ENCODE peak calls at places on chromosomes 16 and 17, in ten cellular contexts. One of them, this sample, is unnamed.

GRCh38 chr17:75927286-75927922 is 13.4 kb downstream of the FBF1 start:
- DNase-seq in EL: no peak
- DNase-seq in stimulated activated CD4-positive, alpha-beta T cell treated with anti-CD3 and anti-CD28 coated beads, Interleukin-1b, Interleukin-23, amount 100 ng/mL, for 48 hours: no peak
- DNase-seq in mammary epithelial cell: peak; percentile 9
- DNase-seq in adrenal gland: no peak
- DNase-seq in AG09319: no peak
- DNase-seq in sigmoid colon: no peak
- DNase-seq in stimulated activated CD8-positive, alpha-beta memory T cell treated with anti-CD3 and anti-CD28 coated beads, Interleukin-4, amount 100 ng/mL, for 24 hours: no peak
- DNase-seq in activated CD4-positive, alpha-beta T cell treated with anti-CD3 and anti-CD28 coated beads, Interleukin-2, amount 50 U/mL, for 1 hour: no peak
- DNase-seq in HEK293T: peak; percentile 78
- DNase-seq in this sample: no peak

GRCh38 chr16:79097781-79098180 is 502.8 kb downstream of the MAF start:
- DNase-seq in EL: no peak
- DNase-seq in stimulated activated CD4-positive, alpha-beta T cell treated with anti-CD3 and anti-CD28 coated beads, Interleukin-1b, Interleukin-23, amount 100 ng/mL, for 48 hours: no peak
- DNase-seq in mammary epithelial cell: no peak
- DNase-seq in adrenal gland: no peak
- DNase-seq in AG09319: no peak
- DNase-seq in sigmoid colon: no peak
- DNase-seq in stimulated activated CD8-positive, alpha-beta memory T cell treated with anti-CD3 and anti-CD28 coated beads, Interleukin-4, amount 100 ng/mL, for 24 hours: no peak
- DNase-seq in activated CD4-positive, alpha-beta T cell treated with anti-CD3 and anti-CD28 coated beads, Interleukin-2, amount 50 U/mL, for 1 hour: no peak
- DNase-seq in HEK293T: no peak
- DNase-seq in this sample: no peak

GRCh38 chr16:10808850-10809249 is 9.7 kb downstream of the TVP23A start:
- DNase-seq in EL: no peak
- DNase-seq in stimulated activated CD4-positive, alpha-beta T cell treated with anti-CD3 and anti-CD28 coated beads, Interleukin-1b, Interleukin-23, amount 100 ng/mL, for 48 hours: no peak
- DNase-seq in mammary epithelial cell: no peak
- DNase-seq in adrenal gland: no peak
- DNase-seq in AG09319: no peak
- DNase-seq in sigmoid colon: no peak
- DNase-seq in stimulated activated CD8-positive, alpha-beta memory T cell treated with anti-CD3 and anti-CD28 coated beads, Interleukin-4, amount 100 ng/mL, for 24 hours: no peak
- DNase-seq in activated CD4-positive, alpha-beta T cell treated with anti-CD3 and anti-CD28 coated beads, Interleukin-2, amount 50 U/mL, for 1 hour: no peak
- DNase-seq in HEK293T: no peak
- DNase-seq in this sample: no peak

GRCh38 chr17:78125138-78125913 is 3.2 kb downstream of the TMC6 start:
- DNase-seq in EL: no peak
- DNase-seq in stimulated activated CD4-positive, alpha-beta T cell treated with anti-CD3 and anti-CD28 coated beads, Interleukin-1b, Interleukin-23, amount 100 ng/mL, for 48 hours: no peak
- DNase-seq in mammary epithelial cell: no peak
- DNase-seq in adrenal gland: no peak
- DNase-seq in AG09319: no peak
- DNase-seq in sigmoid colon: no peak
- DNase-seq in stimulated activated CD8-positive, alpha-beta memory T cell treated with anti-CD3 and anti-CD28 coated beads, Interleukin-4, amount 100 ng/mL, for 24 hours: no peak
- DNase-seq in activated CD4-positive, alpha-beta T cell treated with anti-CD3 and anti-CD28 coated beads, Interleukin-2, amount 50 U/mL, for 1 hour: no peak
- DNase-seq in HEK293T: no peak
- DNase-seq in this sample: no peak

GRCh38 chr16:89621698-89622409 is 8.4 kb downstream of the DPEP1 start:
- DNase-seq in EL: no peak
- DNase-seq in stimulated activated CD4-positive, alpha-beta T cell treated with anti-CD3 and anti-CD28 coated beads, Interleukin-1b, Interleukin-23, amount 100 ng/mL, for 48 hours: no peak
- DNase-seq in mammary epithelial cell: no peak
- DNase-seq in adrenal gland: no peak
- DNase-seq in AG09319: no peak
- DNase-seq in sigmoid colon: no peak
- DNase-seq in stimulated activated CD8-positive, alpha-beta memory T cell treated with anti-CD3 and anti-CD28 coated beads, Interleukin-4, amount 100 ng/mL, for 24 hours: no peak
- DNase-seq in activated CD4-positive, alpha-beta T cell treated with anti-CD3 and anti-CD28 coated beads, Interleukin-2, amount 50 U/mL, for 1 hour: no peak
- DNase-seq in HEK293T: no peak
- DNase-seq in this sample: no peak

GRCh38 chr16:27179500-27180072 is 23.7 kb upstream of the KDM8 start:
- DNase-seq in EL: peak; percentile 58
- DNase-seq in stimulated activated CD4-positive, alpha-beta T cell treated with anti-CD3 and anti-CD28 coated beads, Interleukin-1b, Interleukin-23, amount 100 ng/mL, for 48 hours: peak; percentile 88
- DNase-seq in mammary epithelial cell: peak; percentile 42
- DNase-seq in adrenal gland: peak; percentile 93
- DNase-seq in AG09319: no peak
- DNase-seq in sigmoid colon: peak; percentile 93
- DNase-seq in stimulated activated CD8-positive, alpha-beta memory T cell treated with anti-CD3 and anti-CD28 coated beads, Interleukin-4, amount 100 ng/mL, for 24 hours: peak; percentile 74
- DNase-seq in activated CD4-positive, alpha-beta T cell treated with anti-CD3 and anti-CD28 coated beads, Interleukin-2, amount 50 U/mL, for 1 hour: peak; percentile 90
- DNase-seq in HEK293T: peak; percentile 84
- DNase-seq in this sample: no peak

GRCh38 chr16:56423584-56424403 is 1.6 kb downstream of the AMFR start:
- DNase-seq in EL: no peak
- DNase-seq in stimulated activated CD4-positive, alpha-beta T cell treated with anti-CD3 and anti-CD28 coated beads, Interleukin-1b, Interleukin-23, amount 100 ng/mL, for 48 hours: no peak
- DNase-seq in mammary epithelial cell: no peak
- DNase-seq in adrenal gland: no peak
- DNase-seq in AG09319: no peak
- DNase-seq in sigmoid colon: no peak
- DNase-seq in stimulated activated CD8-positive, alpha-beta memory T cell treated with anti-CD3 and anti-CD28 coated beads, Interleukin-4, amount 100 ng/mL, for 24 hours: no peak
- DNase-seq in activated CD4-positive, alpha-beta T cell treated with anti-CD3 and anti-CD28 coated beads, Interleukin-2, amount 50 U/mL, for 1 hour: no peak
- DNase-seq in HEK293T: no peak
- DNase-seq in this sample: no peak

GRCh38 chr17:17146791-17147406 is 59.2 kb downstream of the PLD6 start:
- DNase-seq in EL: no peak
- DNase-seq in stimulated activated CD4-positive, alpha-beta T cell treated with anti-CD3 and anti-CD28 coated beads, Interleukin-1b, Interleukin-23, amount 100 ng/mL, for 48 hours: peak; percentile 32
- DNase-seq in mammary epithelial cell: no peak
- DNase-seq in adrenal gland: no peak
- DNase-seq in AG09319: no peak
- DNase-seq in sigmoid colon: no peak
- DNase-seq in stimulated activated CD8-positive, alpha-beta memory T cell treated with anti-CD3 and anti-CD28 coated beads, Interleukin-4, amount 100 ng/mL, for 24 hours: peak; percentile 25
- DNase-seq in activated CD4-positive, alpha-beta T cell treated with anti-CD3 and anti-CD28 coated beads, Interleukin-2, amount 50 U/mL, for 1 hour: peak; percentile 20
- DNase-seq in HEK293T: peak; percentile 34
- DNase-seq in this sample: no peak

GRCh38 chr16:67959520-67959919 is 8.9 kb downstream of the SLC12A4 start:
- DNase-seq in EL: peak; percentile 85
- DNase-seq in stimulated activated CD4-positive, alpha-beta T cell treated with anti-CD3 and anti-CD28 coated beads, Interleukin-1b, Interleukin-23, amount 100 ng/mL, for 48 hours: no peak
- DNase-seq in mammary epithelial cell: no peak
- DNase-seq in adrenal gland: peak; percentile 92
- DNase-seq in AG09319: no peak
- DNase-seq in sigmoid colon: peak; percentile 86
- DNase-seq in stimulated activated CD8-positive, alpha-beta memory T cell treated with anti-CD3 and anti-CD28 coated beads, Interleukin-4, amount 100 ng/mL, for 24 hours: no peak
- DNase-seq in activated CD4-positive, alpha-beta T cell treated with anti-CD3 and anti-CD28 coated beads, Interleukin-2, amount 50 U/mL, for 1 hour: no peak
- DNase-seq in HEK293T: no peak
- DNase-seq in this sample: no peak

GRCh38 chr16:70644763-70645597 is 1.4 kb upstream of the IL34 start:
- DNase-seq in EL: no peak
- DNase-seq in stimulated activated CD4-positive, alpha-beta T cell treated with anti-CD3 and anti-CD28 coated beads, Interleukin-1b, Interleukin-23, amount 100 ng/mL, for 48 hours: no peak
- DNase-seq in mammary epithelial cell: no peak
- DNase-seq in adrenal gland: no peak
- DNase-seq in AG09319: no peak
- DNase-seq in sigmoid colon: no peak
- DNase-seq in stimulated activated CD8-positive, alpha-beta memory T cell treated with anti-CD3 and anti-CD28 coated beads, Interleukin-4, amount 100 ng/mL, for 24 hours: no peak
- DNase-seq in activated CD4-positive, alpha-beta T cell treated with anti-CD3 and anti-CD28 coated beads, Interleukin-2, amount 50 U/mL, for 1 hour: no peak
- DNase-seq in HEK293T: peak; percentile 19
- DNase-seq in this sample: no peak

GRCh38 chr16:3961449-3961849 is 80.9 kb upstream of the CREBBP start:
- DNase-seq in EL: peak; percentile 68
- DNase-seq in stimulated activated CD4-positive, alpha-beta T cell treated with anti-CD3 and anti-CD28 coated beads, Interleukin-1b, Interleukin-23, amount 100 ng/mL, for 48 hours: no peak
- DNase-seq in mammary epithelial cell: peak; percentile 58
- DNase-seq in adrenal gland: no peak
- DNase-seq in AG09319: no peak
- DNase-seq in sigmoid colon: no peak
- DNase-seq in stimulated activated CD8-positive, alpha-beta memory T cell treated with anti-CD3 and anti-CD28 coated beads, Interleukin-4, amount 100 ng/mL, for 24 hours: no peak
- DNase-seq in activated CD4-positive, alpha-beta T cell treated with anti-CD3 and anti-CD28 coated beads, Interleukin-2, amount 50 U/mL, for 1 hour: no peak
- DNase-seq in HEK293T: peak; percentile 47
- DNase-seq in this sample: no peak

GRCh38 chr17:17018612-17019429 is 23.4 kb upstream of the MPRIP start:
- DNase-seq in EL: no peak
- DNase-seq in stimulated activated CD4-positive, alpha-beta T cell treated with anti-CD3 and anti-CD28 coated beads, Interleukin-1b, Interleukin-23, amount 100 ng/mL, for 48 hours: no peak
- DNase-seq in mammary epithelial cell: no peak
- DNase-seq in adrenal gland: no peak
- DNase-seq in AG09319: no peak
- DNase-seq in sigmoid colon: no peak
- DNase-seq in stimulated activated CD8-positive, alpha-beta memory T cell treated with anti-CD3 and anti-CD28 coated beads, Interleukin-4, amount 100 ng/mL, for 24 hours: no peak
- DNase-seq in activated CD4-positive, alpha-beta T cell treated with anti-CD3 and anti-CD28 coated beads, Interleukin-2, amount 50 U/mL, for 1 hour: no peak
- DNase-seq in HEK293T: no peak
- DNase-seq in this sample: no peak